ENCODE peak calls at places on chromosomes 1 and 21, in six cellular contexts. One of them, this sample, is unnamed.

GRCh38 chr1:212490276-212490675 is 57.6 kb downstream of the NENF start:
- DNase-seq in BE2C: no peak
- DNase-seq in NCI-H2081: peak
- DNase-seq in stimulated activated CD8-positive, alpha-beta memory T cell treated with anti-CD3 and anti-CD28 coated beads, Interleukin-4, amount 100 ng/mL, for 4 hours: no peak
- DNase-seq in fibroblast of the conjunctiva: no peak
- DNase-seq in GM20000: no peak
- DNase-seq in this sample: no peak

GRCh38 chr1:57058652-57059501 is 93.1 kb upstream of the C8B start:
- DNase-seq in BE2C: no peak
- DNase-seq in NCI-H2081: no peak
- DNase-seq in stimulated activated CD8-positive, alpha-beta memory T cell treated with anti-CD3 and anti-CD28 coated beads, Interleukin-4, amount 100 ng/mL, for 4 hours: no peak
- DNase-seq in fibroblast of the conjunctiva: no peak
- DNase-seq in GM20000: no peak
- DNase-seq in this sample: no peak

GRCh38 chr1:227775841-227776240 is 39.6 kb upstream of the PRSS38 start:
- DNase-seq in BE2C: no peak
- DNase-seq in NCI-H2081: no peak
- DNase-seq in stimulated activated CD8-positive, alpha-beta memory T cell treated with anti-CD3 and anti-CD28 coated beads, Interleukin-4, amount 100 ng/mL, for 4 hours: no peak
- DNase-seq in fibroblast of the conjunctiva: no peak
- DNase-seq in GM20000: no peak
- DNase-seq in this sample: no peak

GRCh38 chr1:31618916-31619846 is 1.7 kb downstream of the HCRTR1 start:
- DNase-seq in BE2C: no peak
- DNase-seq in NCI-H2081: no peak
- DNase-seq in stimulated activated CD8-positive, alpha-beta memory T cell treated with anti-CD3 and anti-CD28 coated beads, Interleukin-4, amount 100 ng/mL, for 4 hours: no peak
- DNase-seq in fibroblast of the conjunctiva: no peak
- DNase-seq in GM20000: no peak
- DNase-seq in this sample: no peak

GRCh38 chr1:221801773-221802516 is 60.1 kb upstream of the DUSP10 start:
- DNase-seq in BE2C: no peak
- DNase-seq in NCI-H2081: no peak
- DNase-seq in stimulated activated CD8-positive, alpha-beta memory T cell treated with anti-CD3 and anti-CD28 coated beads, Interleukin-4, amount 100 ng/mL, for 4 hours: no peak
- DNase-seq in fibroblast of the conjunctiva: peak
- DNase-seq in GM20000: no peak
- DNase-seq in this sample: no peak

GRCh38 chr1:115179397-115179835 is 90.1 kb upstream of the TSPAN2 start:
- DNase-seq in BE2C: no peak
- DNase-seq in NCI-H2081: no peak
- DNase-seq in stimulated activated CD8-positive, alpha-beta memory T cell treated with anti-CD3 and anti-CD28 coated beads, Interleukin-4, amount 100 ng/mL, for 4 hours: no peak
- DNase-seq in fibroblast of the conjunctiva: peak
- DNase-seq in GM20000: no peak
- DNase-seq in this sample: no peak

GRCh38 chr1:58839871-58840835 is 56.3 kb upstream of the JUN start:
- DNase-seq in BE2C: no peak
- DNase-seq in NCI-H2081: no peak
- DNase-seq in stimulated activated CD8-positive, alpha-beta memory T cell treated with anti-CD3 and anti-CD28 coated beads, Interleukin-4, amount 100 ng/mL, for 4 hours: no peak
- DNase-seq in fibroblast of the conjunctiva: peak
- DNase-seq in GM20000: no peak
- DNase-seq in this sample: no peak

GRCh38 chr1:117059334-117059677 is 820 bp upstream of the TTF2 start:
- DNase-seq in BE2C: peak
- DNase-seq in NCI-H2081: peak
- DNase-seq in stimulated activated CD8-positive, alpha-beta memory T cell treated with anti-CD3 and anti-CD28 coated beads, Interleukin-4, amount 100 ng/mL, for 4 hours: peak
- DNase-seq in fibroblast of the conjunctiva: no peak
- DNase-seq in GM20000: peak
- DNase-seq in this sample: peak

GRCh38 chr21:38303300-38303699 is 46.5 kb downstream of the KCNJ15 start:
- DNase-seq in BE2C: no peak
- DNase-seq in NCI-H2081: no peak
- DNase-seq in stimulated activated CD8-positive, alpha-beta memory T cell treated with anti-CD3 and anti-CD28 coated beads, Interleukin-4, amount 100 ng/mL, for 4 hours: no peak
- DNase-seq in fibroblast of the conjunctiva: peak
- DNase-seq in GM20000: no peak
- DNase-seq in this sample: no peak

GRCh38 chr1:117534995-117535467 is 70.8 kb upstream of the TENT5C start:
- DNase-seq in BE2C: peak
- DNase-seq in NCI-H2081: peak
- DNase-seq in stimulated activated CD8-positive, alpha-beta memory T cell treated with anti-CD3 and anti-CD28 coated beads, Interleukin-4, amount 100 ng/mL, for 4 hours: no peak
- DNase-seq in fibroblast of the conjunctiva: peak
- DNase-seq in GM20000: peak
- DNase-seq in this sample: peak

GRCh38 chr1:10917513-10918454 is 94.7 kb upstream of the TARDBP start:
- DNase-seq in BE2C: no peak
- DNase-seq in NCI-H2081: no peak
- DNase-seq in stimulated activated CD8-positive, alpha-beta memory T cell treated with anti-CD3 and anti-CD28 coated beads, Interleukin-4, amount 100 ng/mL, for 4 hours: no peak
- DNase-seq in fibroblast of the conjunctiva: no peak
- DNase-seq in GM20000: no peak
- DNase-seq in this sample: no peak

GRCh38 chr1:19080715-19081114 is 124.2 kb upstream of the IFFO2 start:
- DNase-seq in BE2C: no peak
- DNase-seq in NCI-H2081: no peak
- DNase-seq in stimulated activated CD8-positive, alpha-beta memory T cell treated with anti-CD3 and anti-CD28 coated beads, Interleukin-4, amount 100 ng/mL, for 4 hours: no peak
- DNase-seq in fibroblast of the conjunctiva: no peak
- DNase-seq in GM20000: no peak
- DNase-seq in this sample: no peak

GRCh38 chr1:185912504-185912903 is 178.3 kb downstream of the HMCN1 start:
- DNase-seq in BE2C: no peak
- DNase-seq in NCI-H2081: no peak
- DNase-seq in stimulated activated CD8-positive, alpha-beta memory T cell treated with anti-CD3 and anti-CD28 coated beads, Interleukin-4, amount 100 ng/mL, for 4 hours: no peak
- DNase-seq in fibroblast of the conjunctiva: no peak
- DNase-seq in GM20000: no peak
- DNase-seq in this sample: no peak

GRCh38 chr1:153742411-153743142 is 14.7 kb downstream of the INTS3 start:
- DNase-seq in BE2C: no peak
- DNase-seq in NCI-H2081: no peak
- DNase-seq in stimulated activated CD8-positive, alpha-beta memory T cell treated with anti-CD3 and anti-CD28 coated beads, Interleukin-4, amount 100 ng/mL, for 4 hours: no peak
- DNase-seq in fibroblast of the conjunctiva: no peak
- DNase-seq in GM20000: peak
- DNase-seq in this sample: peak

GRCh38 chr1:53641481-53642214 is 97.3 kb downstream of the GLIS1 start:
- DNase-seq in BE2C: peak
- DNase-seq in NCI-H2081: no peak
- DNase-seq in stimulated activated CD8-positive, alpha-beta memory T cell treated with anti-CD3 and anti-CD28 coated beads, Interleukin-4, amount 100 ng/mL, for 4 hours: no peak
- DNase-seq in fibroblast of the conjunctiva: no peak
- DNase-seq in GM20000: no peak
- DNase-seq in this sample: no peak

GRCh38 chr21:45018131-45019075 is 56.0 kb upstream of the ADARB1 start:
- DNase-seq in BE2C: peak
- DNase-seq in NCI-H2081: no peak
- DNase-seq in stimulated activated CD8-positive, alpha-beta memory T cell treated with anti-CD3 and anti-CD28 coated beads, Interleukin-4, amount 100 ng/mL, for 4 hours: no peak
- DNase-seq in fibroblast of the conjunctiva: no peak
- DNase-seq in GM20000: no peak
- DNase-seq in this sample: no peak

GRCh38 chr21:41597227-41597626 is 89.3 kb upstream of the TMPRSS2 start:
- DNase-seq in BE2C: no peak
- DNase-seq in NCI-H2081: no peak
- DNase-seq in stimulated activated CD8-positive, alpha-beta memory T cell treated with anti-CD3 and anti-CD28 coated beads, Interleukin-4, amount 100 ng/mL, for 4 hours: no peak
- DNase-seq in fibroblast of the conjunctiva: no peak
- DNase-seq in GM20000: no peak
- DNase-seq in this sample: no peak

GRCh38 chr1:183075861-183076260 is 52.6 kb downstream of the LAMC1 start:
- DNase-seq in BE2C: no peak
- DNase-seq in NCI-H2081: no peak
- DNase-seq in stimulated activated CD8-positive, alpha-beta memory T cell treated with anti-CD3 and anti-CD28 coated beads, Interleukin-4, amount 100 ng/mL, for 4 hours: no peak
- DNase-seq in fibroblast of the conjunctiva: no peak
- DNase-seq in GM20000: no peak
- DNase-seq in this sample: no peak

GRCh38 chr21:14687277-14687642 is 141.1 kb upstream of the SAMSN1 start:
- DNase-seq in BE2C: no peak
- DNase-seq in NCI-H2081: no peak
- DNase-seq in stimulated activated CD8-positive, alpha-beta memory T cell treated with anti-CD3 and anti-CD28 coated beads, Interleukin-4, amount 100 ng/mL, for 4 hours: no peak
- DNase-seq in fibroblast of the conjunctiva: no peak
- DNase-seq in GM20000: no peak
- DNase-seq in this sample: no peak

GRCh38 chr1:234520908-234521801 is 42.2 kb upstream of the TARBP1 start:
- DNase-seq in BE2C: no peak
- DNase-seq in NCI-H2081: no peak
- DNase-seq in stimulated activated CD8-positive, alpha-beta memory T cell treated with anti-CD3 and anti-CD28 coated beads, Interleukin-4, amount 100 ng/mL, for 4 hours: no peak
- DNase-seq in fibroblast of the conjunctiva: no peak
- DNase-seq in GM20000: no peak
- DNase-seq in this sample: no peak

GRCh38 chr1:54273092-54273836 is 73.3 kb downstream of the MRPL37 start:
- DNase-seq in BE2C: peak
- DNase-seq in NCI-H2081: peak
- DNase-seq in stimulated activated CD8-positive, alpha-beta memory T cell treated with anti-CD3 and anti-CD28 coated beads, Interleukin-4, amount 100 ng/mL, for 4 hours: no peak
- DNase-seq in fibroblast of the conjunctiva: peak
- DNase-seq in GM20000: no peak
- DNase-seq in this sample: peak

GRCh38 chr1:74937176-74937575 is 197.0 kb upstream of the LHX8 start:
- DNase-seq in BE2C: no peak
- DNase-seq in NCI-H2081: peak
- DNase-seq in stimulated activated CD8-positive, alpha-beta memory T cell treated with anti-CD3 and anti-CD28 coated beads, Interleukin-4, amount 100 ng/mL, for 4 hours: no peak
- DNase-seq in fibroblast of the conjunctiva: no peak
- DNase-seq in GM20000: no peak
- DNase-seq in this sample: no peak

GRCh38 chr1:36091698-36092097 is 3.0 kb downstream of the ADPRS start:
- DNase-seq in BE2C: no peak
- DNase-seq in NCI-H2081: no peak
- DNase-seq in stimulated activated CD8-positive, alpha-beta memory T cell treated with anti-CD3 and anti-CD28 coated beads, Interleukin-4, amount 100 ng/mL, for 4 hours: no peak
- DNase-seq in fibroblast of the conjunctiva: no peak
- DNase-seq in GM20000: no peak
- DNase-seq in this sample: no peak

GRCh38 chr1:29677028-29678024 is 441.0 kb downstream of the PTPRU start:
- DNase-seq in BE2C: no peak
- DNase-seq in NCI-H2081: no peak
- DNase-seq in stimulated activated CD8-positive, alpha-beta memory T cell treated with anti-CD3 and anti-CD28 coated beads, Interleukin-4, amount 100 ng/mL, for 4 hours: no peak
- DNase-seq in fibroblast of the conjunctiva: no peak
- DNase-seq in GM20000: no peak
- DNase-seq in this sample: no peak

GRCh38 chr1:234907585-234908457 is 220.8 kb downstream of the TOMM20 start:
- DNase-seq in BE2C: peak
- DNase-seq in NCI-H2081: no peak
- DNase-seq in stimulated activated CD8-positive, alpha-beta memory T cell treated with anti-CD3 and anti-CD28 coated beads, Interleukin-4, amount 100 ng/mL, for 4 hours: no peak
- DNase-seq in fibroblast of the conjunctiva: peak
- DNase-seq in GM20000: no peak
- DNase-seq in this sample: no peak

GRCh38 chr21:42844411-42845113 is 34.8 kb downstream of the WDR4 start:
- DNase-seq in BE2C: peak
- DNase-seq in NCI-H2081: no peak
- DNase-seq in stimulated activated CD8-positive, alpha-beta memory T cell treated with anti-CD3 and anti-CD28 coated beads, Interleukin-4, amount 100 ng/mL, for 4 hours: no peak
- DNase-seq in fibroblast of the conjunctiva: no peak
- DNase-seq in GM20000: no peak
- DNase-seq in this sample: no peak

GRCh38 chr21:39332175-39332574 is 16.7 kb downstream of the HMGN1 start:
- DNase-seq in BE2C: peak
- DNase-seq in NCI-H2081: no peak
- DNase-seq in stimulated activated CD8-positive, alpha-beta memory T cell treated with anti-CD3 and anti-CD28 coated beads, Interleukin-4, amount 100 ng/mL, for 4 hours: no peak
- DNase-seq in fibroblast of the conjunctiva: no peak
- DNase-seq in GM20000: no peak
- DNase-seq in this sample: no peak

GRCh38 chr1:23910553-23911246 is 2.5 kb downstream of the CNR2 start:
- DNase-seq in BE2C: no peak
- DNase-seq in NCI-H2081: no peak
- DNase-seq in stimulated activated CD8-positive, alpha-beta memory T cell treated with anti-CD3 and anti-CD28 coated beads, Interleukin-4, amount 100 ng/mL, for 4 hours: no peak
- DNase-seq in fibroblast of the conjunctiva: no peak
- DNase-seq in GM20000: peak
- DNase-seq in this sample: no peak

GRCh38 chr1:30550365-30551220 is 172.8 kb downstream of the MATN1 start:
- DNase-seq in BE2C: no peak
- DNase-seq in NCI-H2081: no peak
- DNase-seq in stimulated activated CD8-positive, alpha-beta memory T cell treated with anti-CD3 and anti-CD28 coated beads, Interleukin-4, amount 100 ng/mL, for 4 hours: no peak
- DNase-seq in fibroblast of the conjunctiva: no peak
- DNase-seq in GM20000: no peak
- DNase-seq in this sample: no peak

GRCh38 chr1:57158660-57159059 is 192.8 kb upstream of the C8B start:
- DNase-seq in BE2C: no peak
- DNase-seq in NCI-H2081: peak
- DNase-seq in stimulated activated CD8-positive, alpha-beta memory T cell treated with anti-CD3 and anti-CD28 coated beads, Interleukin-4, amount 100 ng/mL, for 4 hours: no peak
- DNase-seq in fibroblast of the conjunctiva: no peak
- DNase-seq in GM20000: no peak
- DNase-seq in this sample: no peak

GRCh38 chr1:34166191-34167090 is 1.4 kb upstream of the CSMD2 start:
- DNase-seq in BE2C: no peak
- DNase-seq in NCI-H2081: no peak
- DNase-seq in stimulated activated CD8-positive, alpha-beta memory T cell treated with anti-CD3 and anti-CD28 coated beads, Interleukin-4, amount 100 ng/mL, for 4 hours: no peak
- DNase-seq in fibroblast of the conjunctiva: no peak
- DNase-seq in GM20000: no peak
- DNase-seq in this sample: no peak

GRCh38 chr21:43712268-43712942 is 6.5 kb upstream of the PDXK start:
- DNase-seq in BE2C: no peak
- DNase-seq in NCI-H2081: peak
- DNase-seq in stimulated activated CD8-positive, alpha-beta memory T cell treated with anti-CD3 and anti-CD28 coated beads, Interleukin-4, amount 100 ng/mL, for 4 hours: no peak
- DNase-seq in fibroblast of the conjunctiva: no peak
- DNase-seq in GM20000: no peak
- DNase-seq in this sample: no peak

GRCh38 chr1:28163496-28164120 is 12.9 kb downstream of the PTAFR start:
- DNase-seq in BE2C: no peak
- DNase-seq in NCI-H2081: no peak
- DNase-seq in stimulated activated CD8-positive, alpha-beta memory T cell treated with anti-CD3 and anti-CD28 coated beads, Interleukin-4, amount 100 ng/mL, for 4 hours: no peak
- DNase-seq in fibroblast of the conjunctiva: no peak
- DNase-seq in GM20000: no peak
- DNase-seq in this sample: no peak

GRCh38 chr21:43196789-43197188 is 28.0 kb downstream of the CRYAA start:
- DNase-seq in BE2C: no peak
- DNase-seq in NCI-H2081: peak
- DNase-seq in stimulated activated CD8-positive, alpha-beta memory T cell treated with anti-CD3 and anti-CD28 coated beads, Interleukin-4, amount 100 ng/mL, for 4 hours: no peak
- DNase-seq in fibroblast of the conjunctiva: no peak
- DNase-seq in GM20000: no peak
- DNase-seq in this sample: no peak

This sample was measured in germinal center.